ENCODE peak calls at places on chromosome 20, in eight cellular contexts. R is stimulated activated CD4-positive, alpha-beta T cell treated with anti-CD3 and anti-CD28 coated beads, Interleukin-15, amount 100 ng/mL, for 1 hour; U is PC-9; X is astrocyte of the spinal cord; I is GM19239; J is EL; E is non-pigmented ciliary epithelial cell; Q is naive thymus-derived CD8-positive, alpha-beta T cell. K is an unnamed sample.

GRCh38 chr20:58212636-58213035 is 15.8 kb downstream of the ANKRD60 start:
- DNase-seq in J (no peak), I (no peak), U (no peak), Q (no peak), E (no peak), R (no peak), X (no peak), K (no peak)

GRCh38 chr20:62995898-62996595 is 10.7 kb downstream of the BHLHE23 start:
- DNase-seq in Q (no peak), R (no peak), E (no peak), X (no peak), U (no peak), I (no peak), J (no peak), K (no peak)

GRCh38 chr20:45011108-45011526 is 44.8 kb downstream of the STK4 start:
- DNase-seq in Q (no peak), J (peak), X (peak), U (peak), I (no peak), E (no peak), R (no peak), K (no peak)

GRCh38 chr20:49987015-49987867 is 4.5 kb downstream of the SNAI1 start:
- DNase-seq in I (no peak), U (no peak), R (no peak), E (no peak), J (no peak), X (no peak), Q (no peak), K (no peak)

GRCh38 chr20:58774214-58774613 is 76.5 kb downstream of the GNAS-AS1 start:
- DNase-seq in R (no peak), E (no peak), Q (no peak), U (no peak), X (no peak), I (no peak), J (no peak), K (no peak)

GRCh38 chr20:1711826-1712601 is 54.4 kb upstream of the SIRPG start:
- DNase-seq in E (no peak), J (no peak), U (no peak), X (no peak), Q (no peak), R (no peak), I (no peak), K (no peak)

GRCh38 chr20:59831024-59831900 is 102.2 kb downstream of the SYCP2 start:
- DNase-seq in J (no peak), U (peak), I (no peak), Q (no peak), E (no peak), R (no peak), X (no peak), K (no peak)

GRCh38 chr20:63733117-63733516 is 3.3 kb upstream of the LIME1 start:
- DNase-seq in I (no peak), E (no peak), U (no peak), Q (no peak), R (no peak), X (no peak), J (no peak), K (no peak)

GRCh38 chr20:20677186-20677585 is 35.3 kb downstream of the RALGAPA2 start:
- DNase-seq in E (peak), X (peak), Q (no peak), U (no peak), R (no peak), I (no peak), J (no peak), K (no peak)

GRCh38 chr20:47150403-47151152 is 205.9 kb downstream of the ZMYND8 start:
- DNase-seq in R (no peak), X (peak), J (peak), U (peak), E (no peak), I (peak), Q (no peak), K (peak)

GRCh38 chr20:56781108-56781739 is 152.1 kb downstream of the TFAP2C start:
- DNase-seq in E (no peak), R (no peak), Q (no peak), U (peak), I (no peak), X (peak), J (no peak), K (no peak)

GRCh38 chr20:59812286-59813125 is 120.9 kb downstream of the SYCP2 start:
- DNase-seq in I (no peak), X (no peak), R (no peak), Q (no peak), J (no peak), U (no peak), E (no peak), K (no peak)

GRCh38 chr20:23187759-23188158 is 101.6 kb upstream of the CD93 start:
- DNase-seq in U (no peak), I (no peak), J (no peak), Q (no peak), R (no peak), X (no peak), E (no peak), K (no peak)

GRCh38 chr20:1932971-1933370 is 37.8 kb downstream of the SIRPA start:
- DNase-seq in J (no peak), I (no peak), Q (no peak), E (no peak), U (no peak), X (no peak), R (no peak), K (no peak)

GRCh38 chr20:11867286-11867921 is 50.3 kb upstream of the BTBD3 start:
- DNase-seq in I (no peak), Q (no peak), X (no peak), U (no peak), E (no peak), J (peak), R (no peak), K (no peak)

GRCh38 chr20:41540916-41541315 is 77.3 kb downstream of the CHD6 start:
- DNase-seq in X (no peak), I (no peak), J (no peak), Q (no peak), R (no peak), E (no peak), U (no peak), K (no peak)

GRCh38 chr20:34017610-34018009 is 23.9 kb downstream of the RALY start:
- DNase-seq in U (no peak), I (no peak), R (no peak), J (peak), E (peak), Q (no peak), X (peak), K (no peak)

GRCh38 chr20:62733891-62734290 is 25.3 kb downstream of the NTSR1 start:
- DNase-seq in R (no peak), I (no peak), E (no peak), J (no peak), Q (no peak), U (no peak), X (no peak), K (no peak)

K was measured in GM12891.